ENCODE peak calls at places on chromosomes 1 and 21, in six cellular contexts. E, G, Q, A, R and P are unnamed samples. For H3K27me3, the result is how much of the 10 kb centered on the place peaks cover.

GRCh38 chr1:13828454-13829151 is 128.6 kb downstream of the PRDM2 start:
- DNase-seq in A (no peak), Q (no peak), G (no peak), E (no peak), R (peak), P (no peak)

GRCh38 chr1:155379180-155379876 is 58.6 kb downstream of the RUSC1 start:
- DNase-seq in E (peak), G (no peak), A (peak), R (peak), Q (peak), P (no peak)

GRCh38 chr1:84078108-84078823 is 65.8 kb upstream of the PRKACB start:
- DNase-seq in Q (peak), A (no peak), E (peak), G (no peak), R (peak), P (no peak)

GRCh38 chr1:243475966-243476365 is 220.1 kb downstream of the SDCCAG8 start:
- DNase-seq in R (peak), G (no peak), A (no peak), E (peak), Q (no peak), P (no peak)

GRCh38 chr1:75100481-75101092 is 33.6 kb upstream of the LHX8 start:
- DNase-seq in A (no peak), E (no peak), G (no peak), R (no peak), Q (no peak), P (no peak)

GRCh38 chr1:79197421-79197820 is 190.9 kb upstream of the ADGRL4 start:
- DNase-seq in E (peak), Q (peak), G (no peak), A (no peak), R (peak), P (no peak)

GRCh38 chr1:5110508-5110907 is 456.1 kb downstream of the AJAP1 start:
- DNase-seq in Q (no peak), A (no peak), E (no peak), G (no peak), R (no peak), P (no peak)

GRCh38 chr21:40671721-40672120 is 175.2 kb downstream of the DSCAM start:
- DNase-seq in E (peak), Q (no peak), R (no peak), G (no peak), A (no peak), P (no peak)

GRCh38 chr1:117562581-117563491 is 43.0 kb upstream of the TENT5C start:
- DNase-seq in G (no peak), R (no peak), A (no peak), E (no peak), Q (no peak), P (no peak)

GRCh38 chr1:110436635-110437034 is 14.3 kb upstream of the PROK1 start:
- DNase-seq in Q (no peak), R (peak), E (peak), A (peak), G (no peak), P (no peak)

GRCh38 chr1:167747988-167748387 is 26.2 kb downstream of the MPZL1 start:
- DNase-seq in A (no peak), R (peak), Q (no peak), E (no peak), G (no peak), P (no peak)

GRCh38 chr1:39528082-39528481 is 36.6 kb downstream of the BMP8A start:
- DNase-seq in Q (no peak), A (no peak), R (no peak), G (no peak), E (no peak), P (no peak)

GRCh38 chr1:66693856-66694255 is 58.4 kb upstream of the DYNLT5 start:
- DNase-seq in G (no peak), Q (no peak), E (no peak), A (no peak), R (no peak), P (no peak)

GRCh38 chr1:11281518-11282331 is 8.7 kb downstream of the UBIAD1 start:
- DNase-seq in E (peak), Q (peak), G (no peak), R (peak), A (peak), P (no peak)

GRCh38 chr1:97006044-97006676 is 284.6 kb downstream of the PTBP2 start:
- DNase-seq in E (peak), A (peak), R (peak), G (no peak), Q (peak), P (no peak)

GRCh38 chr1:17307329-17307728 is 668 bp upstream of the PADI4 start:
- DNase-seq in Q (no peak), G (no peak), R (no peak), E (no peak), A (no peak), P (no peak)

GRCh38 chr1:17306407-17306806 is 1.6 kb upstream of the PADI4 start:
- DNase-seq in R (no peak), E (no peak), A (no peak), G (no peak), Q (no peak), P (no peak)

GRCh38 chr1:17308593-17308992 is 596 bp downstream of the PADI4 start:
- DNase-seq in Q (no peak), G (no peak), A (no peak), E (no peak), R (no peak), P (no peak)

GRCh38 chr1:17306921-17307320 is 1.1 kb upstream of the PADI4 start:
- DNase-seq in G (no peak), Q (no peak), R (no peak), A (no peak), E (no peak), P (no peak)

DNA sequence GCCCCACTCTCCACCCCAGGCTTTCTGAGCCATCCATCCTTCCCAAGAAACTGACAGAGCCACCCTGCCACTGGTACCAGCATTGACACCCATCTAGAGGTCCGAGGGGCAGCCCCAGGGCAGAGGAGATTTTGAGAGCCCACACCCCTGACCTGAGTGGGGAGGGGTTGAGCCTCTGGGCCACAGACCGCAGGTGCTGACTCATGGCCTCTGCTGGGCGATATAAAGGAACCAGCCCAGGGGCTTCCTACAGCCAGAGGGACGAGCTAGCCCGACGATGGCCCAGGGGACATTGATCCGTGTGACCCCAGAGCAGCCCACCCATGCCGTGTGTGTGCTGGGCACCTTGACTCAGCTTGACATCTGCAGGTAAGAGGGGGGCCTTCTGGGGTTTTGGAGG is at the start of gene PADI4:
- DNase-seq in Q (no peak), A (no peak), E (no peak), G (no peak), R (no peak), P (no peak)
- TF ChIP-seq CTCF in Q (no peak), A (no peak), E (no peak), G (no peak), R (no peak), P (no peak)

GRCh38 chr1:2629627-2630497 is 3.0 kb downstream of the MMEL1 start:
- DNase-seq in E (no peak), R (no peak), A (no peak), G (no peak), Q (no peak), P (no peak)
- H3K27me3 ChIP-seq in E (under half), R (under half), A (under half), G (under half), Q (under half), P (under half)

DNA sequence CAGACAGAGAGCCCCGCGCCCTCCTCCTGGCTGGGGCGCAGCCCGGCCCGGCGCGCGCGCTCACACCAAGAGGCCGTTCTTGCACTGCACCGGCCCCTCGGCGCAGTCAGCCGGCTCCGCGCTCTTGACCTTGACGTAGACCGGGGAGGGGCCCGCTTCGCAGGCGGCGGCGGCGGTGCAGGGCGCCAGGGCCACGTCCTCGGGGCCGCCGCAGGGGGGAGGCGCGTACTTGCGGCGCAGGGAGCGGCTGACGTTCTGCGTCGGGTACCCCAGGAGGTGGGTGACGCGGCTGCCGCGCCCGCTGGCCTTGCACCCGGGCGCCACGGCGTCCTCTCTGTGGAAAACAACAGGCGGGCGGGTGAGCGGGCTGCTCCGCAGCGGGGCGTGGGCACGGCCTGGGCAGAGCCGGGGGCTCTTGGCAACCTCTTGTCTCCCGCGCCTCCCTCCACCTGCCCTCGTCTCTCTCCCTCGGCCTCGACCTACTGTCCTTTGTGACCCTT is 7.7 kb downstream of the VSIG8 start:
- DNase-seq in E (peak), Q (peak), G (peak), R (peak), A (peak), P (peak)
- TF ChIP-seq CTCF in E (no peak), Q (no peak), G (no peak), R (no peak), A (no peak), P (no peak)

DNA sequence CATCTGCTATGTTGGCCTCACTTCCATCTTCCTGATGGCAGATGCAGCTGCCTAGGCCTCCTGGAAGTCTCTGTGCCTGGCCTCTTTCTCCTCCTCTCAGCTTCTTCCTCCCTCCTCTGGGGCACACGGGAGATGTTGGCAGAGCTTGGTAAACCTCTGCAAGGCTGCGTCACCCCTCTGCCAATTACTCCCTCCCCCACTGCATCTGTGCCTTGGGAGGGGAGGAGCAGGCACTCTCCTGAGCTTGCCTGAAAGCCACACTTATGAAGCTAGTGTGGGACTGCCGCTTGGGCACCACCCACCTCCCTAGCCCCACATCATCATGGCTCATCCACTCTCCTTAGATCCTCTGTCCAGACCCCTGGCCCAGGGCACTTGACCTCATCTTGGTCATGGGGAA is 7.4 kb upstream of the TMEM51 start:
- DNase-seq in A (no peak), G (no peak), Q (no peak), R (no peak), E (no peak), P (no peak)
- H3K27me3 ChIP-seq in A (under half), G (under half), Q (under half), R (under half), E (under half), P (under half)

DNA sequence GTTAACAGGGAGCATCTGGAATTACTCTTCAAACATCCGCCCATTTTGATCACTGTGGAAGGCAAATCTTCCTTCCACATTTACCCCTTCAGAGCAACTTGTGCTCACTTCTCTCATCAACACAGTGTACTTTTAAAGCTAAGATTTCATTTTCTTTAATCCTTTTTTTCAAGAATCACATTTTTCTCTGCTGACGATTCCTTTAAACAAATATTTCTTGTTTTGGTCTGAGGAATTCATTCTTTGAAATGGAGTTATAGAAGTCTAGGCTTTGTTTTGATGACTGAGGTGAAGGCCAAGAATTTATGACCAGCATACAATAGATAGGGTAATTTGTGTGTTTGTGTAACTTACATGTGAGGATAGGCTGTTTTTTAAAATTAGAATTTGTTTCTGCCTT is 25.6 kb downstream of the LRRC42 start:
- DNase-seq in G (no peak), E (peak), R (no peak), A (no peak), Q (no peak), P (no peak)
- TF ChIP-seq CTCF in G (no peak), E (no peak), R (no peak), A (no peak), Q (no peak), P (no peak)

DNA sequence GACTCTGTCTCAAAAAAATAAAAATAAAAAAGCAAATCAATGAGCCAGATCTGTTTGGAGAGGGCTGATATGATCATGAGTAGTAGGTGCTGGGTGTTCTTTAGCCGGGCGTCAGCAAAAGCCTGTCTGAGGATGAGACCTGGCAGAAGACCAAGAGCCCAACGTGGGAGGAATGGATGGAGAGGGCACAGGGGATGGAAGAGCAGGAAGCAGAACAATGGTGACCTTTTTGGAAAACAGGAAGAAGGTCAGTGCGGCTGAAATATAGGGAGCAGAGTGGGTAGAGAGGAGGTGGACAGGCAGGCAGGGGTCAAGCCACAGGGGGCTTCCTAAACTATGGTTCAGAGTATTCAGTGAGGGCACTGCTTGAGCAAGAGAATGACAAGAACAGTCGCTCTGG is 30.9 kb downstream of the VWA5B1 start:
- DNase-seq in G (no peak), R (peak), E (no peak), Q (peak), A (no peak), P (no peak)
- H3K27me3 ChIP-seq in G (under half), R (under half), E (under half), Q (under half), A (under half), P (under half)

DNA sequence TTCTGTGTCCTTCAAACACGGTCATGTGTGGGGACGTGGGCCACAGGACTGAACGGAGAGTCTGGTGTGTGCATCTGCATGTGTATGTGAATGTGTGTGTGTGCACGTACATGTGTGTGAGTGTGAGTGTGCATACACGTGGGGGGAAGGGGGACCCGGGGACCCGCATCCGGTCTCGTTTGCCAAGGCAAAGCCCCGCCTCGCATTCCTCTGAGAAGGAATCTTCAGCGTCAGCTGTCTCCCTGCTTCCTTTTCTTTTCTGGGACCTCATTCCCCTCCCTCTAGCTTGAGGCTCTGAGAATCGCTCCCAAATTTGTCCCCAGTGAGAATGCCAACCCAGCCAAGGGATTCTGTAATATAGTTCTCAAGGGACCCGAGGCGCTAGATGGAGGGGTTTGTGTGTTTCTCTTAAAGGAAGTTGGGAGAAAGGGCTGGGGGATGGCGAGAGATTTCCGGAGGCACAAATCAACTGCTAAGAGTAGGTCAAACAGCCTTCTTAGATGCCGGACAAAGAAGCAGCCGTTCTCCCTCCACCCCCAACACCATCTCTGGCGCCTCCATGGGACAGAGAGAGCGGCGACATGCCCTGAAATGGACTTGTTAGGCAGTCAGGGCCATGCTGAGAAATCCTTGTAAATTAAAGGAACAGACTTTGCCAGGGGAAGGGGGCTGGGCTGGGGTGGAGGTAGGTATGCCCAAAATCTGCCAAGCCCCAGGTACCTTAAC is 6.6 kb downstream of the IFFO2 start:
- DNase-seq in G (peak), Q (peak), A (no peak), R (peak), E (peak), P (no peak)
- TF ChIP-seq CTCF in G (no peak), Q (no peak), A (peak), R (no peak), E (no peak), P (no peak)